ENCODE peak calls at places on chromosomes 3 and 15, in four cellular contexts. One of them, this sample, is unnamed. For H3K4me1 and H3K9me3, the result is how much of the 10 kb centered on the place peaks cover.

GRCh38 chr15:83170474-83171165 is 37.0 kb downstream of the HDGFL3 start:
- DNase-seq in A549: no peak
- DNase-seq in aorta: no peak
- DNase-seq in colonic mucosa: no peak
- DNase-seq in this sample: no peak

GRCh38 chr15:33963831-33964664 is 4.2 kb upstream of the CHRM5 start:
- DNase-seq in A549: peak
- DNase-seq in aorta: no peak
- DNase-seq in colonic mucosa: no peak
- DNase-seq in this sample: no peak

GRCh38 chr3:77407454-77407853 is 367.6 kb downstream of the ROBO2 start:
- DNase-seq in A549: no peak
- DNase-seq in aorta: no peak
- DNase-seq in colonic mucosa: no peak
- DNase-seq in this sample: no peak

GRCh38 chr15:91572110-91572509 is 281.4 kb upstream of the SLCO3A1 start:
- DNase-seq in A549: no peak
- DNase-seq in aorta: no peak
- DNase-seq in colonic mucosa: no peak
- DNase-seq in this sample: peak

GRCh38 chr3:138370321-138370720 is 21.9 kb downstream of the MRAS start:
- DNase-seq in A549: no peak
- DNase-seq in aorta: no peak
- DNase-seq in colonic mucosa: no peak
- DNase-seq in this sample: no peak

GRCh38 chr3:2153047-2153446 is 54.4 kb downstream of the CNTN4 start:
- DNase-seq in A549: no peak
- DNase-seq in aorta: no peak
- DNase-seq in colonic mucosa: no peak
- DNase-seq in this sample: no peak

GRCh38 chr3:16883057-16883725 is 1.6 kb upstream of the PLCL2 start:
- DNase-seq in A549: no peak
- DNase-seq in aorta: no peak
- DNase-seq in colonic mucosa: no peak
- DNase-seq in this sample: peak

GRCh38 chr3:27696906-27697305 is 25.2 kb downstream of the EOMES start:
- DNase-seq in A549: no peak
- DNase-seq in aorta: no peak
- DNase-seq in colonic mucosa: no peak
- DNase-seq in this sample: no peak

GRCh38 chr15:68614621-68615035 is 35.8 kb downstream of the CORO2B start:
- DNase-seq in A549: no peak
- DNase-seq in aorta: no peak
- DNase-seq in colonic mucosa: no peak
- DNase-seq in this sample: peak

GRCh38 chr3:157231071-157231470 is 71.1 kb upstream of the CCNL1 start:
- DNase-seq in A549: no peak
- DNase-seq in aorta: no peak
- DNase-seq in colonic mucosa: no peak
- DNase-seq in this sample: no peak

GRCh38 chr3:37221407-37221806 is 47.0 kb upstream of the LRRFIP2 start:
- DNase-seq in A549: peak
- DNase-seq in aorta: no peak
- DNase-seq in colonic mucosa: no peak
- DNase-seq in this sample: no peak

GRCh38 chr3:31427623-31428022 is 105.1 kb upstream of the STT3B start:
- DNase-seq in A549: no peak
- DNase-seq in aorta: no peak
- DNase-seq in colonic mucosa: no peak
- DNase-seq in this sample: no peak

GRCh38 chr3:177610677-177611654 is 413.7 kb upstream of the TBL1XR1 start:
- DNase-seq in A549: no peak
- DNase-seq in aorta: no peak
- DNase-seq in colonic mucosa: peak
- DNase-seq in this sample: no peak

GRCh38 chr3:50806031-50806430 is 131.3 kb downstream of the DOCK3 start:
- DNase-seq in A549: no peak
- DNase-seq in aorta: no peak
- DNase-seq in colonic mucosa: no peak
- DNase-seq in this sample: no peak

GRCh38 chr3:190258634-190259033 is 63.6 kb downstream of the CLDN1 start:
- DNase-seq in A549: no peak
- DNase-seq in aorta: no peak
- DNase-seq in colonic mucosa: no peak
- DNase-seq in this sample: no peak

GRCh38 chr15:72006382-72006781 is 111.6 kb downstream of the MYO9A start:
- DNase-seq in A549: no peak
- DNase-seq in aorta: no peak
- DNase-seq in colonic mucosa: no peak
- DNase-seq in this sample: no peak

GRCh38 chr15:88256261-88257230 is at the start of gene NTRK3:
- DNase-seq in A549: no peak
- DNase-seq in aorta: no peak
- DNase-seq in colonic mucosa: no peak
- DNase-seq in this sample: no peak

GRCh38 chr15:49815937-49816336 is 195.1 kb downstream of the DTWD1 start:
- DNase-seq in A549: no peak
- DNase-seq in aorta: peak
- DNase-seq in colonic mucosa: no peak
- DNase-seq in this sample: peak

GRCh38 chr3:4888913-4889846 is 90.1 kb upstream of the BHLHE40 start:
- DNase-seq in A549: no peak
- DNase-seq in aorta: no peak
- DNase-seq in colonic mucosa: no peak
- DNase-seq in this sample: no peak

GRCh38 chr15:98483575-98484130 is 164.7 kb upstream of the IGF1R start:
- DNase-seq in A549: no peak
- DNase-seq in aorta: no peak
- DNase-seq in colonic mucosa: no peak
- DNase-seq in this sample: no peak

GRCh38 chr3:129824926-129825541 is 68.5 kb downstream of the TMCC1 start:
- DNase-seq in A549: peak
- DNase-seq in aorta: no peak
- DNase-seq in colonic mucosa: peak
- DNase-seq in this sample: no peak

GRCh38 chr3:171206283-171206682 is 179.8 kb upstream of the SLC2A2 start:
- DNase-seq in A549: no peak
- DNase-seq in aorta: no peak
- DNase-seq in colonic mucosa: no peak
- DNase-seq in this sample: no peak

GRCh38 chr15:67603063-67603462 is 60.6 kb downstream of the MAP2K5 start:
- DNase-seq in A549: no peak
- DNase-seq in aorta: no peak
- DNase-seq in colonic mucosa: no peak
- DNase-seq in this sample: no peak

GRCh38 chr3:44235604-44236484 is 5.8 kb upstream of the TOPAZ1 start:
- DNase-seq in A549: peak
- DNase-seq in aorta: peak
- DNase-seq in colonic mucosa: peak
- DNase-seq in this sample: peak

GRCh38 chr15:63408514-63408913 is 26.9 kb upstream of the CA12 start:
- DNase-seq in A549: no peak
- DNase-seq in aorta: no peak
- DNase-seq in colonic mucosa: no peak
- DNase-seq in this sample: no peak

GRCh38 chr3:127371846-127372245 is 84.0 kb upstream of the PRR20G start:
- DNase-seq in A549: no peak
- DNase-seq in aorta: no peak
- DNase-seq in colonic mucosa: no peak
- DNase-seq in this sample: no peak

GRCh38 chr15:70196314-70197291 is 98.9 kb upstream of the TLE3 start:
- DNase-seq in A549: no peak
- DNase-seq in aorta: no peak
- DNase-seq in colonic mucosa: no peak
- DNase-seq in this sample: peak

GRCh38 chr3:50661321-50661837 is 13.3 kb upstream of the DOCK3 start:
- DNase-seq in A549: no peak
- DNase-seq in aorta: no peak
- DNase-seq in colonic mucosa: no peak
- DNase-seq in this sample: no peak

GRCh38 chr3:115996420-115997108 is 373.3 kb downstream of the GAP43 start:
- DNase-seq in A549: no peak
- DNase-seq in aorta: no peak
- DNase-seq in colonic mucosa: no peak
- DNase-seq in this sample: no peak

GRCh38 chr3:147582642-147583041 is 173.5 kb downstream of the ZIC1 start:
- DNase-seq in A549: no peak
- DNase-seq in aorta: no peak
- DNase-seq in colonic mucosa: no peak
- DNase-seq in this sample: no peak

GRCh38 chr3:72960812-72961518 is 35.6 kb upstream of the PPP4R2 start:
- DNase-seq in A549: no peak
- DNase-seq in aorta: peak
- DNase-seq in colonic mucosa: peak
- DNase-seq in this sample: no peak

GRCh38 chr15:101187820-101188516 is 63.9 kb downstream of the CHSY1 start:
- DNase-seq in A549: no peak
- DNase-seq in aorta: no peak
- DNase-seq in colonic mucosa: no peak
- DNase-seq in this sample: no peak

GRCh38 chr3:85571835-85572234 is 613.0 kb downstream of the CADM2 start:
- DNase-seq in A549: no peak
- DNase-seq in aorta: no peak
- DNase-seq in colonic mucosa: no peak
- DNase-seq in this sample: no peak

GRCh38 chr3:195537995-195538394 is 5.1 kb downstream of the PPP1R2 start:
- DNase-seq in A549: no peak
- DNase-seq in aorta: no peak
- DNase-seq in colonic mucosa: no peak
- DNase-seq in this sample: no peak
- H3K27ac ChIP-seq in A549: no peak
- H3K27ac ChIP-seq in aorta: no peak
- H3K27ac ChIP-seq in colonic mucosa: no peak
- H3K27ac ChIP-seq in this sample: no peak

GRCh38 chr15:39193611-39194010 is 387.3 kb upstream of the THBS1 start:
- DNase-seq in A549: no peak
- DNase-seq in aorta: no peak
- DNase-seq in colonic mucosa: no peak
- DNase-seq in this sample: no peak

GRCh38 chr15:39194431-39194830 is 386.4 kb upstream of the THBS1 start:
- DNase-seq in A549: no peak
- DNase-seq in aorta: no peak
- DNase-seq in colonic mucosa: no peak
- DNase-seq in this sample: no peak

GRCh38 chr15:39192979-39193559 is 387.8 kb upstream of the THBS1 start:
- DNase-seq in A549: no peak
- DNase-seq in aorta: no peak
- DNase-seq in colonic mucosa: no peak
- DNase-seq in this sample: no peak

GRCh38 chr15:39198044-39198625 is 382.7 kb upstream of the THBS1 start:
- DNase-seq in A549: no peak
- DNase-seq in aorta: no peak
- DNase-seq in colonic mucosa: no peak
- DNase-seq in this sample: no peak

DNA sequence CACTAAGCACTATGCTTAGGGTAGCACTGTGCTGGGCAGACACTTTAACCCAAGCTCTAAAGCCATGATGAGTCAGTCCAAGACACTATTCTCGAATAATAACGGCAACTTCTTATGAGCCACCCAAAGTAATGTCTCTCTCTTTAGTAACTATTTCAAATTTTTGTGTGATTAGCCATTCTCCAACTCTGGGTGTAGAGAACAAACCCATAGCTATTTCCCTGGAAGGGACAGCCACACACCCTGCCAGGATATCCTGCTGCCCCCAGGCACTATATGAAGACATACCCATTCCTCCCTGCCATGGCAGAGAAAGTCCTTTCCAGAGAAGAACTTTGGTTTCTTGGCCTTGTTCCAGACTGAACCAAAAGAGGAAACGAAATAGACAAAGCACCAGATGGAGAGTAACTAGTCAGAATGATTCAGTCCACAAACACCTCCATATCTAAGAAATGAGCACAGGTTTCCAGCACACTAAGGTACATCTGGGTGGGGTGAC is 384.8 kb upstream of the THBS1 start:
- DNase-seq in A549: peak
- DNase-seq in aorta: no peak
- DNase-seq in colonic mucosa: no peak
- DNase-seq in this sample: no peak
- H3K4me1 ChIP-seq in A549: half or more
- H3K4me1 ChIP-seq in aorta: under half
- H3K4me1 ChIP-seq in colonic mucosa: under half
- H3K4me1 ChIP-seq in this sample: under half

GRCh38 chr15:25065876-25066275 is 111.1 kb downstream of the SNRPN start:
- DNase-seq in A549: no peak
- DNase-seq in aorta: no peak
- DNase-seq in colonic mucosa: no peak
- DNase-seq in this sample: no peak

GRCh38 chr15:25066708-25067107 is 111.9 kb downstream of the SNRPN start:
- DNase-seq in A549: no peak
- DNase-seq in aorta: no peak
- DNase-seq in colonic mucosa: no peak
- DNase-seq in this sample: no peak

GRCh38 chr15:25067725-25068309 is 113.0 kb downstream of the SNRPN start:
- DNase-seq in A549: no peak
- DNase-seq in aorta: no peak
- DNase-seq in colonic mucosa: no peak
- DNase-seq in this sample: no peak

GRCh38 chr15:25070357-25070963 is 115.7 kb downstream of the SNRPN start:
- DNase-seq in A549: no peak
- DNase-seq in aorta: no peak
- DNase-seq in colonic mucosa: no peak
- DNase-seq in this sample: no peak

DNA sequence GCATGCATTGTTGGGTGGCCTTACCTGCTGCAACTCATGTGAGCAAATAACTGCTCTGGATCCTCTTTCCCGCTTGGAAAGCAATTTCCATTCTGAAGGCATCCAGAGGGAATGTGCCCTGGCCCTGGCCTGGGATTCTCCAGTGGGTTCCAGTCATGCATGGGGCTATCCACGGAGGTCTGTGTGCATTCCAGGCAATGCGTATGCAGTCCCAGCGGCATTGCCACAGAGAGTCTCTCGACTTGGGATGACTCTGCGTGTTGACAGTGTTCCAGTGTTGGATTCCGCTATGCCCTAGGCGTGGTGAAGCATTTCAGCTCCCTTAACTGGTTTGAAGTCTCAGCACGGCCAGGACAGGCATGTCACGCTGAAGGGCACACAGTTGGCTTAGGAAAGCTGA is 113.9 kb downstream of the SNRPN start:
- DNase-seq in A549: no peak
- DNase-seq in aorta: no peak
- DNase-seq in colonic mucosa: no peak
- DNase-seq in this sample: no peak
- H3K9me3 ChIP-seq in A549: half or more
- H3K9me3 ChIP-seq in aorta: half or more
- H3K9me3 ChIP-seq in colonic mucosa: under half
- H3K9me3 ChIP-seq in this sample: half or more

DNA sequence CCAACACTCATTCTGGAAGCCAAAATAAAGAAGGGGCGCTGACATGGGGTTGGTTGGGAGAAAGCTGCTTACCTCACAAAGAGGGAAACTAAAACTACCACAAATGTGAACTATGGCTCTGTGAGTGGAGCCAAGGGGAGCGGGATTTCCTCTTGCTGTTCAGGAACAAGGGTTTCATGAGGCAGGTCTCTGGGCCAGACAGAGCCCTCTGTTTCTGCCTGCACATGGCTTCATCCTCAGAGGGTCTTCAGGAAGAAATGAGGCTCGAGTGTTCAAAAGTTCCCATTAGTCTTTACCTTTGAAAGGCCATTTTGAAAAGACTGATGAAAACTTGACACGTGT is 58.8 kb upstream of the IL12A start:
- DNase-seq in A549: no peak
- DNase-seq in aorta: no peak
- DNase-seq in colonic mucosa: no peak
- DNase-seq in this sample: no peak
- H3K27ac ChIP-seq in A549: peak
- H3K27ac ChIP-seq in aorta: no peak
- H3K27ac ChIP-seq in colonic mucosa: no peak
- H3K27ac ChIP-seq in this sample: peak